ENCODE peak calls at places on chromosomes 2 and 18, in five cellular contexts. One of them, this sample, is unnamed.

GRCh38 chr2:7031424-7032245 is 114.4 kb downstream of the RNF144A start:
- ATAC-seq in left cardiac atrium: peak
- ATAC-seq in GM12878: no peak
- ATAC-seq in T-helper 17 cell: peak
- ATAC-seq in mucosa of descending colon: peak
- ATAC-seq in this sample: no peak

GRCh38 chr2:28351621-28352020 is 41.0 kb upstream of the FOSL2 start:
- ATAC-seq in left cardiac atrium: no peak
- ATAC-seq in GM12878: peak
- ATAC-seq in T-helper 17 cell: no peak
- ATAC-seq in mucosa of descending colon: no peak
- ATAC-seq in this sample: peak

GRCh38 chr2:36222485-36222884 is 133.1 kb upstream of the CRIM1 start:
- ATAC-seq in left cardiac atrium: no peak
- ATAC-seq in GM12878: no peak
- ATAC-seq in T-helper 17 cell: no peak
- ATAC-seq in mucosa of descending colon: no peak
- ATAC-seq in this sample: no peak

GRCh38 chr2:109614715-109615636 is 812 bp downstream of the SOWAHC start:
- ATAC-seq in left cardiac atrium: no peak
- ATAC-seq in GM12878: no peak
- ATAC-seq in T-helper 17 cell: no peak
- ATAC-seq in mucosa of descending colon: peak
- ATAC-seq in this sample: no peak

GRCh38 chr2:109213646-109214417 is 84.8 kb downstream of the SH3RF3 start:
- ATAC-seq in left cardiac atrium: peak
- ATAC-seq in GM12878: peak
- ATAC-seq in T-helper 17 cell: peak
- ATAC-seq in mucosa of descending colon: peak
- ATAC-seq in this sample: peak

GRCh38 chr2:207182916-207183315 is 17.2 kb upstream of the KLF7 start:
- ATAC-seq in left cardiac atrium: no peak
- ATAC-seq in GM12878: no peak
- ATAC-seq in T-helper 17 cell: no peak
- ATAC-seq in mucosa of descending colon: no peak
- ATAC-seq in this sample: no peak

GRCh38 chr2:138212434-138212833 is 248.2 kb downstream of the HNMT start:
- ATAC-seq in left cardiac atrium: no peak
- ATAC-seq in GM12878: no peak
- ATAC-seq in T-helper 17 cell: no peak
- ATAC-seq in mucosa of descending colon: no peak
- ATAC-seq in this sample: no peak

GRCh38 chr2:53690876-53691275 is 76.7 kb upstream of the CHAC2 start:
- ATAC-seq in left cardiac atrium: no peak
- ATAC-seq in GM12878: no peak
- ATAC-seq in T-helper 17 cell: no peak
- ATAC-seq in mucosa of descending colon: no peak
- ATAC-seq in this sample: no peak

GRCh38 chr2:208415255-208415654 is 8.7 kb downstream of the PTH2R start:
- ATAC-seq in left cardiac atrium: no peak
- ATAC-seq in GM12878: peak
- ATAC-seq in T-helper 17 cell: no peak
- ATAC-seq in mucosa of descending colon: no peak
- ATAC-seq in this sample: no peak

GRCh38 chr2:42077343-42077742 is 29.5 kb downstream of the PKDCC start:
- ATAC-seq in left cardiac atrium: peak
- ATAC-seq in GM12878: no peak
- ATAC-seq in T-helper 17 cell: no peak
- ATAC-seq in mucosa of descending colon: no peak
- ATAC-seq in this sample: no peak

GRCh38 chr2:112204411-112204810 is 50.4 kb downstream of the ZC3H8 start:
- ATAC-seq in left cardiac atrium: no peak
- ATAC-seq in GM12878: no peak
- ATAC-seq in T-helper 17 cell: no peak
- ATAC-seq in mucosa of descending colon: no peak
- ATAC-seq in this sample: no peak

GRCh38 chr18:41936471-41937134 is 18.4 kb upstream of the PIK3C3 start:
- ATAC-seq in left cardiac atrium: no peak
- ATAC-seq in GM12878: peak
- ATAC-seq in T-helper 17 cell: no peak
- ATAC-seq in mucosa of descending colon: no peak
- ATAC-seq in this sample: no peak

GRCh38 chr2:159155315-159155714 is 131.2 kb downstream of the WDSUB1 start:
- ATAC-seq in left cardiac atrium: no peak
- ATAC-seq in GM12878: no peak
- ATAC-seq in T-helper 17 cell: no peak
- ATAC-seq in mucosa of descending colon: peak
- ATAC-seq in this sample: no peak

GRCh38 chr2:105468655-105469042 is 69.8 kb upstream of the FHL2 start:
- ATAC-seq in left cardiac atrium: no peak
- ATAC-seq in GM12878: no peak
- ATAC-seq in T-helper 17 cell: no peak
- ATAC-seq in mucosa of descending colon: no peak
- ATAC-seq in this sample: peak

GRCh38 chr2:208183937-208184336 is 5.9 kb downstream of the C2orf80 start:
- ATAC-seq in left cardiac atrium: no peak
- ATAC-seq in GM12878: no peak
- ATAC-seq in T-helper 17 cell: no peak
- ATAC-seq in mucosa of descending colon: no peak
- ATAC-seq in this sample: no peak

GRCh38 chr2:44746856-44747612 is 194.5 kb upstream of the SIX3 start:
- ATAC-seq in left cardiac atrium: peak
- ATAC-seq in GM12878: no peak
- ATAC-seq in T-helper 17 cell: no peak
- ATAC-seq in mucosa of descending colon: no peak
- ATAC-seq in this sample: no peak

GRCh38 chr2:23824777-23825212 is 102.1 kb downstream of the ATAD2B start:
- ATAC-seq in left cardiac atrium: peak
- ATAC-seq in GM12878: peak
- ATAC-seq in T-helper 17 cell: peak
- ATAC-seq in mucosa of descending colon: peak
- ATAC-seq in this sample: peak

GRCh38 chr2:120262761-120263428 is 10.2 kb downstream of the RALB start:
- ATAC-seq in left cardiac atrium: peak
- ATAC-seq in GM12878: no peak
- ATAC-seq in T-helper 17 cell: no peak
- ATAC-seq in mucosa of descending colon: no peak
- ATAC-seq in this sample: no peak

GRCh38 chr2:208222351-208222750 is 32.5 kb downstream of the IDH1 start:
- ATAC-seq in left cardiac atrium: no peak
- ATAC-seq in GM12878: no peak
- ATAC-seq in T-helper 17 cell: no peak
- ATAC-seq in mucosa of descending colon: no peak
- ATAC-seq in this sample: no peak

GRCh38 chr18:36387296-36387695 is 89.8 kb downstream of the FHOD3 start:
- ATAC-seq in left cardiac atrium: no peak
- ATAC-seq in GM12878: peak
- ATAC-seq in T-helper 17 cell: no peak
- ATAC-seq in mucosa of descending colon: no peak
- ATAC-seq in this sample: no peak

GRCh38 chr2:38534746-38535403 is 67.9 kb downstream of the HNRNPLL start:
- ATAC-seq in left cardiac atrium: peak
- ATAC-seq in GM12878: no peak
- ATAC-seq in T-helper 17 cell: no peak
- ATAC-seq in mucosa of descending colon: peak
- ATAC-seq in this sample: no peak

GRCh38 chr2:59025157-59025757 is 784.1 kb upstream of the FANCL start:
- ATAC-seq in left cardiac atrium: no peak
- ATAC-seq in GM12878: peak
- ATAC-seq in T-helper 17 cell: no peak
- ATAC-seq in mucosa of descending colon: peak
- ATAC-seq in this sample: peak

GRCh38 chr2:190859347-190860297 is 21.0 kb upstream of the GLS start:
- ATAC-seq in left cardiac atrium: peak
- ATAC-seq in GM12878: no peak
- ATAC-seq in T-helper 17 cell: no peak
- ATAC-seq in mucosa of descending colon: no peak
- ATAC-seq in this sample: no peak

GRCh38 chr18:58952871-58953270 is 88.2 kb downstream of the ZNF532 start:
- ATAC-seq in left cardiac atrium: no peak
- ATAC-seq in GM12878: no peak
- ATAC-seq in T-helper 17 cell: no peak
- ATAC-seq in mucosa of descending colon: no peak
- ATAC-seq in this sample: no peak

GRCh38 chr2:234422895-234423505 is 73.9 kb downstream of the ARL4C start:
- ATAC-seq in left cardiac atrium: no peak
- ATAC-seq in GM12878: no peak
- ATAC-seq in T-helper 17 cell: peak
- ATAC-seq in mucosa of descending colon: peak
- ATAC-seq in this sample: peak

GRCh38 chr2:28185881-28186280 is 206.8 kb upstream of the FOSL2 start:
- ATAC-seq in left cardiac atrium: no peak
- ATAC-seq in GM12878: no peak
- ATAC-seq in T-helper 17 cell: no peak
- ATAC-seq in mucosa of descending colon: no peak
- ATAC-seq in this sample: no peak

GRCh38 chr18:23903971-23904370 is 110.6 kb upstream of the TTC39C start:
- ATAC-seq in left cardiac atrium: peak
- ATAC-seq in GM12878: no peak
- ATAC-seq in T-helper 17 cell: no peak
- ATAC-seq in mucosa of descending colon: no peak
- ATAC-seq in this sample: no peak

GRCh38 chr2:64367868-64368267 is 86.1 kb upstream of the LGALSL start:
- ATAC-seq in left cardiac atrium: no peak
- ATAC-seq in GM12878: no peak
- ATAC-seq in T-helper 17 cell: no peak
- ATAC-seq in mucosa of descending colon: no peak
- ATAC-seq in this sample: no peak

GRCh38 chr2:178238144-178238521 is 43.8 kb downstream of the OSBPL6 start:
- ATAC-seq in left cardiac atrium: no peak
- ATAC-seq in GM12878: no peak
- ATAC-seq in T-helper 17 cell: no peak
- ATAC-seq in mucosa of descending colon: no peak
- ATAC-seq in this sample: no peak

GRCh38 chr18:31102020-31102684 is at the start of gene DSC2:
- ATAC-seq in left cardiac atrium: peak
- ATAC-seq in GM12878: no peak
- ATAC-seq in T-helper 17 cell: no peak
- ATAC-seq in mucosa of descending colon: peak
- ATAC-seq in this sample: no peak

This sample was measured in stimulated activated memory B cell treated with anti-CD40 and anti-IgM and Interleukin-4, amounts not matched to agents 10 μg/mL and 1 μg/mL and 100 μg/mL, for 72 hours.